ENCODE peak calls at places on chromosomes 12 and 14, in eight cellular contexts. I, J, N, G, A, F, X and H are unnamed samples.

GRCh38 chr14:21123429-21123828 is 22.6 kb downstream of the TMEM253 start:
- DNase-seq in I (no peak), J (no peak), N (no peak), G (no peak), A (no peak), F (no peak), X (no peak), H (no peak)

GRCh38 chr12:132710062-132710421 is 600 bp upstream of the PGAM5 start:
- DNase-seq in I (no peak), J (no peak), N (no peak), G (no peak), A (no peak), F (no peak), X (peak; percentile 46), H (no peak)

GRCh38 chr14:92496458-92496857 is 17.1 kb upstream of the RIN3 start:
- DNase-seq in I (no peak), J (no peak), N (no peak), G (no peak), A (no peak), F (no peak), X (no peak), H (no peak)

GRCh38 chr12:38456769-38457168 is 140.2 kb downstream of the ALG10B start:
- DNase-seq in I (no peak), J (no peak), N (no peak), G (no peak), A (no peak), F (peak; percentile 5), X (no peak), H (no peak)

GRCh38 chr14:102508774-102509743 is 517 bp downstream of the ANKRD9 start:
- DNase-seq in I (no peak), J (peak; percentile 75), N (no peak), G (peak; percentile 42), A (no peak), F (no peak), X (peak; percentile 65), H (no peak)

GRCh38 chr12:130633771-130634170 is 82.3 kb downstream of the RIMBP2 start:
- DNase-seq in I (no peak), J (no peak), N (peak; percentile 91), G (no peak), A (no peak), F (peak; percentile 13), X (no peak), H (peak; percentile 61)

GRCh38 chr12:108691995-108692808 is 39.1 kb downstream of the CORO1C start:
- DNase-seq in I (no peak), J (peak; percentile 49), N (no peak), G (no peak), A (no peak), F (no peak), X (no peak), H (no peak)

GRCh38 chr14:92551066-92551841 is 37.7 kb downstream of the RIN3 start:
- DNase-seq in I (no peak), J (no peak), N (no peak), G (no peak), A (no peak), F (no peak), X (no peak), H (no peak)

GRCh38 chr14:50978521-50978871 is 34.2 kb upstream of the PYGL start:
- DNase-seq in I (no peak), J (no peak), N (no peak), G (no peak), A (no peak), F (no peak), X (no peak), H (no peak)

GRCh38 chr12:131784909-131785762 is 43.1 kb upstream of the MMP17 start:
- DNase-seq in I (no peak), J (no peak), N (no peak), G (no peak), A (peak; percentile 49), F (no peak), X (no peak), H (no peak)

GRCh38 chr12:25276199-25276937 is 25.6 kb upstream of the KRAS start:
- DNase-seq in I (peak; percentile 82), J (no peak), N (no peak), G (peak; percentile 27), A (peak; percentile 77), F (peak; percentile 68), X (no peak), H (peak; percentile 65)

GRCh38 chr14:103735439-103735814 is 19.8 kb downstream of the ZFYVE21 start:
- DNase-seq in I (no peak), J (no peak), N (no peak), G (no peak), A (no peak), F (no peak), X (peak; percentile 61), H (no peak)

GRCh38 chr12:15772405-15773018 is 16.7 kb downstream of the EPS8 start:
- DNase-seq in I (no peak), J (no peak), N (no peak), G (no peak), A (no peak), F (no peak), X (no peak), H (no peak)

GRCh38 chr12:117674313-117674712 is 294.5 kb downstream of the KSR2 start:
- DNase-seq in I (no peak), J (no peak), N (no peak), G (no peak), A (no peak), F (no peak), X (no peak), H (no peak)

GRCh38 chr12:111112699-111113098 is 192.3 kb upstream of the MYL2 start:
- DNase-seq in I (no peak), J (no peak), N (no peak), G (no peak), A (no peak), F (no peak), X (no peak), H (no peak)
- TF ChIP-seq CTCF in I (no peak), J (no peak), N (no peak), G (no peak), A (no peak), F (no peak), X (no peak), H (no peak)

GRCh38 chr12:76927170-76927784 is 48.5 kb upstream of the CSRP2 start:
- DNase-seq in I (peak; percentile 39), J (peak; percentile 18), N (peak; percentile 82), G (peak; percentile 27), A (no peak), F (no peak), X (peak; percentile 29), H (peak; percentile 43)
- TF ChIP-seq CTCF in I (peak; percentile 83), J (peak; percentile 64), N (peak; percentile 88), G (peak; percentile 22), A (peak; percentile 52), F (no peak), X (no peak), H (peak; percentile 38)

GRCh38 chr12:88300931-88301330 is 158.8 kb downstream of the TMTC3 start:
- DNase-seq in I (no peak), J (no peak), N (no peak), G (no peak), A (no peak), F (no peak), X (no peak), H (no peak)

GRCh38 chr12:88303335-88303734 is 161.2 kb downstream of the TMTC3 start:
- DNase-seq in I (no peak), J (no peak), N (no peak), G (no peak), A (no peak), F (no peak), X (no peak), H (no peak)

GRCh38 chr12:88298761-88299242 is 156.7 kb downstream of the TMTC3 start:
- DNase-seq in I (peak; percentile 54), J (no peak), N (no peak), G (no peak), A (peak; percentile 89), F (peak; percentile 45), X (no peak), H (peak; percentile 59)

GRCh38 chr12:88298014-88298682 is 156.0 kb downstream of the TMTC3 start:
- DNase-seq in I (no peak), J (no peak), N (no peak), G (no peak), A (no peak), F (no peak), X (no peak), H (no peak)

GRCh38 chr12:88299567-88300101 is 157.5 kb downstream of the TMTC3 start:
- DNase-seq in I (peak; percentile 99), J (no peak), N (no peak), G (no peak), A (peak; percentile 81), F (peak; percentile 64), X (no peak), H (peak; percentile 58)
- TF ChIP-seq CTCF in I (no peak), J (no peak), N (no peak), G (no peak), A (no peak), F (no peak), X (no peak), H (no peak)

DNA sequence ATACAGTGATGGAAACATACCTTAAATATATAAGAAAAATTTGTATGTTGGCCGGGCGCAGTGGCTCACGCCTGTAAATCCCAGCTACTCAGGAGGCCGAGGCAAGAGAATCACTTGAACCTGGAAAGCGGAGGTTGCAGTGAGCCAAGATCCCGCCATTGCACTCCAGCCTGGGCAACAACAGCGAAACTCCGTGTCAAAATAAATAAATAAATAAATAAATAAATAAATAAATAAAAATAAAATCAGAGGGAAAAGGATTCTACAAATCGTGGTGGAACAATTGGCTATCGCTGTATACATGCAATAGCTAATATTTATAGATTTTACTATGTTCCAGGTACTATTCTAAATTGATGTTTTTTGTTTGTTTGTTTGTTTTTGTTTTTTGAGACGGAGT is 1.7 kb upstream of the ATF7 start:
- DNase-seq in I (no peak), J (no peak), N (no peak), G (no peak), A (no peak), F (no peak), X (no peak), H (no peak)
- TF ChIP-seq CTCF in I (no peak), J (no peak), N (no peak), G (no peak), A (no peak), F (no peak), X (no peak), H (no peak)

DNA sequence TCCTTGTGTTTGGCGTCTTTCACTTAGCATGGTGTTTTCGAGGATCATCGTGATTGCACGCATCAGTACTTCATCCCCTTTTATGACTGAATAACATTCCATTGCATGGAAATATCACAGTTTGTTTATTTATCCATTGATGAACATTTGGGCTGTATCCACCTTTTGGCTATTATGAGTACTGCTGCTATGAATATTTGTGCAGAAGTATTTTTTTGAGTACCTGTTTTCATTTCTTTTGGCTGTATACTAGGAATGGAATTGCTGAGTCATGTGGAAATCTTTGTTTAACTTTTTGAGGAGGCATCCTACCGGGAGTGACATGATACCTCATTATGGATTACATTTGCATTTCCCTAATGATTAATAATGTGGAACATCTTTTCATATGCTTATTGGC is 66.4 kb downstream of the WNK1 start:
- DNase-seq in I (no peak), J (no peak), N (no peak), G (no peak), A (no peak), F (no peak), X (no peak), H (no peak)
- TF ChIP-seq CTCF in I (no peak), J (peak; percentile 24), N (no peak), G (no peak), A (no peak), F (no peak), X (peak; percentile 13), H (no peak)

GRCh38 chr12:122126713-122127597 is 47.1 kb downstream of the IL31 start:
- DNase-seq in I (no peak), J (no peak), N (no peak), G (no peak), A (no peak), F (no peak), X (peak; percentile 55), H (peak; percentile 34)
- TF ChIP-seq CTCF in I (no peak), J (peak; percentile 43), N (peak; percentile 27), G (peak; percentile 12), A (no peak), F (no peak), X (no peak), H (no peak)